ENCODE peak calls at places on chromosomes 12 and 14, in five cellular contexts. R, T, S, X and Z are unnamed samples.

GRCh38 chr14:102739190-102739469 is 38.1 kb upstream of the TRAF3 start:
- DNase-seq in R (no peak), T (no peak), S (no peak), X (no peak), Z (no peak)

GRCh38 chr12:1539135-1539534 is 55.2 kb downstream of the FBXL14 start:
- DNase-seq in R (no peak), T (no peak), S (no peak), X (no peak), Z (no peak)

GRCh38 chr12:122836027-122836921 is 1.0 kb downstream of the HIP1R start:
- DNase-seq in R (no peak), T (peak), S (no peak), X (no peak), Z (no peak)

GRCh38 chr14:101318271-101318670 is 243.0 kb upstream of the DIO3 start:
- DNase-seq in R (no peak), T (no peak), S (no peak), X (no peak), Z (no peak)

GRCh38 chr14:21209185-21209584 is 53.3 kb upstream of the OR5AU1 start:
- DNase-seq in R (no peak), T (no peak), S (no peak), X (no peak), Z (no peak)

GRCh38 chr12:89181271-89181920 is 170.9 kb downstream of the DUSP6 start:
- DNase-seq in R (no peak), T (no peak), S (no peak), X (no peak), Z (no peak)

GRCh38 chr12:15599266-15600037 is 189.7 kb downstream of the EPS8 start:
- DNase-seq in R (peak), T (no peak), S (no peak), X (no peak), Z (no peak)

GRCh38 chr12:27179399-27180214 is 64.5 kb upstream of the STK38L start:
- DNase-seq in R (peak), T (no peak), S (no peak), X (peak), Z (no peak)

GRCh38 chr12:75196865-75197264 is 12.8 kb downstream of the KCNC2 start:
- DNase-seq in R (no peak), T (no peak), S (no peak), X (no peak), Z (no peak)

GRCh38 chr12:57524814-57525614 is 2.4 kb downstream of the MBD6 start:
- DNase-seq in R (no peak), T (no peak), S (no peak), X (no peak), Z (no peak)

GRCh38 chr14:103880334-103880985 is 33.1 kb upstream of the PPP1R13B start:
- DNase-seq in R (peak), T (peak), S (no peak), X (no peak), Z (peak)

GRCh38 chr14:22432348-22432976 is 156.6 kb downstream of the DAD1 start:
- DNase-seq in R (peak), T (no peak), S (no peak), X (peak), Z (no peak)

GRCh38 chr12:113271853-113272561 is 50.7 kb downstream of the TPCN1 start:
- DNase-seq in R (no peak), T (peak), S (no peak), X (no peak), Z (no peak)